ENCODE peak calls at places on chromosomes 2 and 18, in ten cellular contexts. B is thyroid gland; D is OCI-LY7; O is esophagus squamous epithelium; Y is endodermal cell; K is astrocyte; J is colonic mucosa; Z is adrenal gland; C is CD4-positive, CD25-positive, alpha-beta regulatory T cell; G is heart right ventricle. X is an unnamed sample.

GRCh38 chr18:76518543-76519155 is 23.6 kb upstream of the ZNF516 start:
- DNase-seq in D (no peak), J (peak; percentile 23), O (no peak), K (no peak), B (no peak), Y (peak; percentile 85), Z (peak; percentile 65), G (peak; percentile 61), C (no peak), X (no peak)

GRCh38 chr2:142870516-142870915 is 6.9 kb upstream of the KYNU start:
- DNase-seq in G (no peak), J (no peak), K (no peak), C (no peak), Y (no peak), O (no peak), Z (no peak), B (no peak), D (no peak), X (no peak)

GRCh38 chr2:237327191-237327590 is 86.8 kb downstream of the COL6A3 start:
- DNase-seq in B (no peak), C (no peak), O (no peak), Y (no peak), Z (no peak), J (no peak), G (no peak), K (no peak), D (no peak), X (no peak)

GRCh38 chr2:174682578-174683391 is 81.5 kb downstream of the CHRNA1 start:
- DNase-seq in Y (peak; percentile 88), Z (peak; percentile 53), K (no peak), O (no peak), D (no peak), J (peak; percentile 58), B (peak; percentile 67), C (peak; percentile 50), G (peak; percentile 81), X (peak; percentile 47)

GRCh38 chr2:199395311-199395710 is 62.4 kb downstream of the SATB2 start:
- DNase-seq in O (no peak), K (peak; percentile 77), J (no peak), Z (no peak), C (no peak), D (no peak), G (no peak), B (no peak), Y (no peak), X (no peak)

GRCh38 chr2:204881519-204882111 is 336.3 kb downstream of the PARD3B start:
- DNase-seq in D (no peak), Z (no peak), Y (no peak), G (no peak), J (no peak), C (no peak), K (no peak), B (no peak), O (no peak), X (no peak)

GRCh38 chr2:136235451-136236418 is 117.8 kb upstream of the CXCR4 start:
- DNase-seq in Z (peak; percentile 68), Y (no peak), J (no peak), G (no peak), C (no peak), D (no peak), K (peak; percentile 94), O (no peak), B (no peak), X (no peak)

GRCh38 chr18:59742325-59743111 is 45.3 kb upstream of the CCBE1 start:
- DNase-seq in B (peak; percentile 86), J (no peak), K (peak; percentile 80), G (peak; percentile 31), C (no peak), Y (no peak), Z (no peak), D (no peak), O (no peak), X (no peak)

GRCh38 chr2:41930807-41931566 is 116.8 kb upstream of the PKDCC start:
- DNase-seq in D (no peak), B (no peak), Z (no peak), J (no peak), C (no peak), O (no peak), K (peak; percentile 60), G (no peak), Y (no peak), X (no peak)

DNA sequence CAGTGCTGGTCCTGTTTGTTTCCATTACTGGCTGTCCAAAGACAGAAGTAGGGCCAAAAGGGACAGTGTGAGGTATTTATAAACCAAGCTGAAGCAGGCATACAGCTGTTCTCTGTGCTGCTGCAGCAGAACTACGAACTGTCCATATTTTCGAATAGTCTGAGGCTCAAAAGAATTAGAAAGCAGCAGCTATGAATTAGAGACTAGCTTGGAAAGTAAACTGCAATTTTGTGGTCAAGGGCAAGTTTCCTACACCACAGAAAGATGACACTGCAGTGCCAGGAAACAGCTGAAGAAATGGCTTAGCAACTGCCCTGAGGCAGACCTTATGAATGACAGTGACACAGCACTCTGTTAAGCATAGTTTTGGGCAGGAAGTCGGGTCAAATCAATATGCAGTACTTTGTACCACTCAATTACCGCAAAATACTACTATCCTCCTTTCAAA is 125.3 kb downstream of the TMEM131 start:
- DNase-seq in G (no peak), Y (no peak), C (no peak), Z (peak; percentile 54), J (no peak), B (no peak), D (peak; percentile 55), K (peak; percentile 94), O (no peak), X (no peak)
- H3K4me3 ChIP-seq in G (no peak overlapping the region), Y (no peak overlapping the region), C (peak overlapping the region; percentile 1), Z (no peak overlapping the region), J (no peak overlapping the region), B (no peak overlapping the region), D (no peak overlapping the region), K (peak overlapping the region; percentile 34), O (no peak overlapping the region), X (no peak overlapping the region)

GRCh38 chr2:152447897-152448296 is 112.9 kb downstream of the FMNL2 start:
- DNase-seq in Y (no peak), J (no peak), K (no peak), O (no peak), C (no peak), G (no peak), Z (no peak), B (no peak), D (no peak), X (no peak)

GRCh38 chr2:152444448-152444847 is 109.5 kb downstream of the FMNL2 start:
- DNase-seq in J (no peak), D (no peak), B (no peak), Z (no peak), Y (no peak), G (no peak), C (no peak), K (no peak), O (no peak), X (no peak)

GRCh38 chr2:152445791-152446201 is 110.8 kb downstream of the FMNL2 start:
- DNase-seq in K (peak; percentile 95), C (no peak), G (no peak), J (no peak), D (no peak), Y (no peak), B (no peak), Z (peak; percentile 73), O (no peak), X (no peak)

GRCh38 chr2:152445375-152445774 is 110.4 kb downstream of the FMNL2 start:
- DNase-seq in Y (no peak), G (no peak), D (no peak), C (no peak), Z (no peak), B (no peak), J (no peak), K (no peak), O (no peak), X (no peak)

DNA sequence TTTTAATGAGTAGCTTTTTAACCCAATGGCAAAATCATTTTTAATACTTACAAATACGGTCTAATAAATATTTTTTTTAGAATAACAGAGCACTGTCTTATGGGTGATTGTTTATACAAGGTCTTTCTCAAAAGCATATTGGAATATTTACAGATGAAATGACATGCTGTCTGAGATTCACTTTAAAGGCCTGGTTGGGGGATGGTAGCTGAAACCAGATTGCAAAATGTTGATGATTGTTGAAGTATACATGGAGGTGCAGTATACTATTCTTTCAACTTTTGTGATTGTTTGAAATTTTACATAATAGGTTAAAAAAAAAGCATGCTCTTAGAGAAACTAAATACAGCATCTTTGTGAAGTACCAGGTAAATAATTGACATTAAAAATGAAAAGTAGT is 111.2 kb downstream of the FMNL2 start:
- DNase-seq in D (no peak), Z (no peak), C (no peak), G (no peak), K (no peak), Y (no peak), B (no peak), O (no peak), J (no peak), X (no peak)
- H3K27ac ChIP-seq in D (no peak overlapping the region), Z (peak overlapping the region; percentile 56), C (no peak overlapping the region), G (no peak overlapping the region), K (peak overlapping the region; percentile 67), Y (no peak overlapping the region), B (peak overlapping the region; percentile 10), O (no peak overlapping the region), J (no peak overlapping the region), X (no peak overlapping the region)

DNA sequence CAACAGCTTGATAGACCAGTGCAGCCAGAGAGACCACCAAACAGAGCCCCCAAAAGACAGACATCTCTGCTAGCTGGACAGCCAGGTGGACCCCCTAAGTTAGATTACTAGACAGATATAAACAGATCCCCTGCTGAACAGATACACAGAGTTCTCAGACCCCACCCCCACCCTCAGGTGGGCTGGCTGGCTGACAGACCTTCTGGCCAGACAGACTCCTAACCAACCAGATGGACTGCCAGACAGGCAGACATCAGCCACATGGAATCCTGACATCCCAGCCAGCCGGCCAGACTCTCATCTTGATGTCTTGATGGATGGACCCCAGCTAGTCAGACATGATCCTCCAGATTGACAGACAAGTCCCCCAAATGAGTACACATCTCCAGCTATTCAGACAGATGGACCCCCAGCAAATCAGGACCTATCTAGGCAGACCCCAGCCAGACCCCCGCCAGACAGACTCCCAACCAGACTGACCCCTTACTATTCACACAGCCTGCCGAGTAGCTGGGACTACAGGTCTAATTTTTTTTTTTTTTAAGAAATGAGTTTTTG is 18.0 kb downstream of the PTPN18 start:
- DNase-seq in D (no peak), C (no peak), Z (no peak), O (no peak), B (no peak), J (no peak), G (no peak), Y (no peak), K (no peak), X (no peak)
- H3K4me3 ChIP-seq in D (peak overlapping the region; percentile 93), C (no peak overlapping the region), Z (peak overlapping the region; percentile 72), O (no peak overlapping the region), B (no peak overlapping the region), J (no peak overlapping the region), G (peak overlapping the region; percentile 74), Y (peak overlapping the region; percentile 86), K (no peak overlapping the region), X (no peak overlapping the region)

DNA sequence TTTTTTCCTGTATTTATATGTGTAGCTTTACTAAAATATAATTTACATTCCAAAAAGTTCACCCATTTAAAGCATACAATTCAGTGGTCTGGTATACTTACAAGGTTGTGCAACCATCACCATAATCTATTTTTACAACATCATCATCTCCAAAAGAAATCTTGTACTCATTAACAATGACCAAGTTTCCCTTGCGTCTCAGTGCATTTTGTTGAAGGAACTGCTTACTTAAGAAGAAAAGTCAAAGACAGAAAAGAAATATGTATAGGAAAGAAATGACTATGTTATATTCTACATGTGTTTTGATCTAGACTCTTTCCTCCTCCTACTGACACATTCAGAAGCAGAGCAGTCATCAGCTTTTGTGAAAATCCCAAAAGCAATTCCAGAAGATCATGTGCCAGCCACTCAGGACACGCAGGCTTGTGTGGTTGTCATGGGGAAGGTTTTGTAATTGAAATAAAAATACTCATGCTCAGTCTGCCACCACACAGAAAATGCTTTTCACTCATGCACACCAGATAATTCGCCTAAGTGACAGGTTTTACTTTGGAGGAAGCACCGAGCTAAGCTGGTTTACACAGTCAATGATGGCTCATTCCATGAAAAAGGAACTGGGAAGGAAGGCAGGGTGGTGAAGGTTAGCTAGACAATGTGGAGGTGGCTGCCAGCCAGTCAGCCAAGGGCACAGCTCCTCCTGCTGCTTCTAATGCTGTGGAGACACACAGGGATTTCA is 158.5 kb upstream of the REV1 start:
- DNase-seq in Z (peak; percentile 55), O (no peak), C (no peak), D (no peak), J (no peak), Y (no peak), B (no peak), G (peak; percentile 30), K (peak; percentile 70), X (no peak)
- H3K27ac ChIP-seq in Z (no peak overlapping the region), O (no peak overlapping the region), C (no peak overlapping the region), D (no peak overlapping the region), J (no peak overlapping the region), Y (peak overlapping the region; percentile 80), B (no peak overlapping the region), G (peak overlapping the region; percentile 75), K (no peak overlapping the region), X (no peak overlapping the region)